ENCODE peak calls at places on chromosomes 7 and 10, in four cellular contexts. A, E, N and H are unnamed samples.
A peak's percentile ranks its signal among the peaks of the same experiment; 100 is the strongest.

GRCh38 chr7:7554647-7555575 is 11.8 kb upstream of the MIOS start:
- DNase-seq in E (no peak), A (no peak), N (no peak), H (no peak)

GRCh38 chr7:5667391-5667790 is 114.1 kb downstream of the RNF216 start:
- DNase-seq in E (no peak), N (no peak), A (no peak), H (no peak)

GRCh38 chr10:132395704-132396494 is 1.1 kb upstream of the PWWP2B start:
- DNase-seq in N (peak; percentile 62), A (peak; percentile 81), E (peak; percentile 37), H (no peak)

GRCh38 chr7:4203786-4204185 is 478.3 kb upstream of the FOXK1 start:
- DNase-seq in E (no peak), N (no peak), A (no peak), H (no peak)

GRCh38 chr7:69630292-69630691 is 32.0 kb downstream of the AUTS2 start:
- DNase-seq in A (no peak), N (no peak), E (no peak), H (no peak)

GRCh38 chr10:120998251-120998650 is 147.1 kb downstream of the WDR11 start:
- DNase-seq in A (no peak), N (no peak), E (no peak), H (no peak)

GRCh38 chr7:78226059-78226658 is 427.6 kb downstream of the PHTF2 start:
- DNase-seq in N (peak; percentile 16), E (peak; percentile 48), A (peak; percentile 86), H (peak; percentile 62)

GRCh38 chr10:109529258-109529657 is 394.1 kb downstream of the XPNPEP1 start:
- DNase-seq in E (no peak), A (no peak), N (no peak), H (no peak)

GRCh38 chr7:79176859-79177477 is 276.5 kb downstream of the MAGI2 start:
- DNase-seq in E (no peak), N (peak; percentile 10), A (no peak), H (peak; percentile 29)

GRCh38 chr10:2214035-2214434 is 476.7 kb upstream of the ADARB2 start:
- DNase-seq in N (no peak), A (no peak), E (no peak), H (no peak)

GRCh38 chr7:138975343-138976104 is 5.7 kb downstream of the KIAA1549 start:
- DNase-seq in E (no peak), A (no peak), N (no peak), H (peak; percentile 32)

GRCh38 chr10:115018185-115018931 is 74.8 kb upstream of the ATRNL1 start:
- DNase-seq in A (no peak), E (no peak), N (no peak), H (no peak)

GRCh38 chr10:44195120-44196007 is 189.5 kb downstream of the CXCL12 start:
- DNase-seq in A (no peak), E (no peak), N (peak; percentile 89), H (no peak)

GRCh38 chr10:44416021-44416758 is 31.3 kb upstream of the CXCL12 start:
- DNase-seq in E (no peak), A (no peak), N (no peak), H (no peak)

GRCh38 chr7:86326847-86327246 is 316.9 kb upstream of the GRM3 start:
- DNase-seq in N (no peak), A (no peak), E (no peak), H (no peak)

GRCh38 chr10:57992321-57993077 is 275.2 kb downstream of the IPMK start:
- DNase-seq in N (no peak), E (no peak), A (peak; percentile 11), H (no peak)

GRCh38 chr10:111600772-111601171 is 523.9 kb downstream of the ADRA2A start:
- DNase-seq in E (no peak), A (peak; percentile 20), N (no peak), H (no peak)

GRCh38 chr10:132470306-132471124 is 67.1 kb upstream of the INPP5A start:
- DNase-seq in E (no peak), A (peak; percentile 3), N (no peak), H (no peak)

GRCh38 chr7:19663816-19664531 is 44.9 kb downstream of the POLR1F start:
- DNase-seq in A (no peak), E (no peak), N (no peak), H (no peak)

GRCh38 chr10:71302874-71303568 is 16.0 kb upstream of the SLC29A3 start:
- DNase-seq in N (peak; percentile 65), E (peak; percentile 67), A (no peak), H (peak; percentile 65)

GRCh38 chr7:44066111-44066460 is 719 bp upstream of the PGAM2 start:
- DNase-seq in E (no peak), A (no peak), N (no peak), H (no peak)

GRCh38 chr7:2870471-2870941 is 26.4 kb upstream of the GNA12 start:
- DNase-seq in E (no peak), A (peak; percentile 57), N (no peak), H (no peak)

GRCh38 chr10:46235705-46236536 is 50.9 kb upstream of the ANTXRL start:
- DNase-seq in A (no peak), N (no peak), E (no peak), H (no peak)

GRCh38 chr10:34008641-34009040 is 674.2 kb upstream of the NRP1 start:
- DNase-seq in A (peak; percentile 50), N (no peak), E (no peak), H (no peak)

GRCh38 chr10:60351191-60351853 is 38.4 kb downstream of the ANK3 start:
- DNase-seq in E (no peak), A (no peak), N (no peak), H (no peak)

GRCh38 chr7:159159731-159160130 is 15.1 kb upstream of the VIPR2 start:
- DNase-seq in N (no peak), E (no peak), A (no peak), H (no peak)

GRCh38 chr7:73577627-73578341 is 595 bp downstream of the TBL2 start:
- DNase-seq in N (peak; percentile 30), E (no peak), A (no peak), H (no peak)

GRCh38 chr10:80203835-80204148 is 1.5 kb downstream of the ANXA11 start:
- DNase-seq in N (no peak), A (no peak), E (no peak), H (no peak)

DNA sequence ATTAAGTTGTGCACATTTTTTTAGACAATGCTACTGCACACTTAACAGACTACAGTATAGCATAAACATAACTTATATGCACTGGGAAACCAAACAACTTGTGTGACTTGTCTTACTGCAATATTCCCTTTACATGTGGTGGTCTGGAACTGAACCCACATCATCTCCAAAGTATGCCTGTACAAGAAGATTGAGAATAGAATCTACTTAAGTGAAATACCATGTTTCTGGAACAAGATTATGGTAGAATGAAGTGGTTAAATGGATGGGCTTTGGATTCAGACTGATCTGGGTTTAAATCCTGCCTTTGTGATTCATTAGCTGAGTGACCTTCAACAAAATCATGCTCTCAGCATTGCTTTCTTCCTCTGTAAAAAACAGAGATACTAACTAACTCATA is 30.7 kb downstream of the CUL2 start:
- DNase-seq in A (no peak), N (no peak), E (no peak), H (no peak)
- TF ChIP-seq ELF4 in A (no peak), N (no peak), E (no peak), H (no peak)

GRCh38 chr7:133313575-133313974 is 60.7 kb downstream of the EXOC4 start:
- DNase-seq in N (no peak), E (no peak), A (no peak), H (no peak)

GRCh38 chr7:133314084-133314483 is 61.2 kb downstream of the EXOC4 start:
- DNase-seq in N (no peak), E (no peak), A (no peak), H (no peak)

GRCh38 chr7:133309333-133309732 is 56.5 kb downstream of the EXOC4 start:
- DNase-seq in N (no peak), E (no peak), A (no peak), H (no peak)

GRCh38 chr7:133315332-133316040 is 62.6 kb downstream of the EXOC4 start:
- DNase-seq in A (no peak), N (no peak), E (no peak), H (no peak)

DNA sequence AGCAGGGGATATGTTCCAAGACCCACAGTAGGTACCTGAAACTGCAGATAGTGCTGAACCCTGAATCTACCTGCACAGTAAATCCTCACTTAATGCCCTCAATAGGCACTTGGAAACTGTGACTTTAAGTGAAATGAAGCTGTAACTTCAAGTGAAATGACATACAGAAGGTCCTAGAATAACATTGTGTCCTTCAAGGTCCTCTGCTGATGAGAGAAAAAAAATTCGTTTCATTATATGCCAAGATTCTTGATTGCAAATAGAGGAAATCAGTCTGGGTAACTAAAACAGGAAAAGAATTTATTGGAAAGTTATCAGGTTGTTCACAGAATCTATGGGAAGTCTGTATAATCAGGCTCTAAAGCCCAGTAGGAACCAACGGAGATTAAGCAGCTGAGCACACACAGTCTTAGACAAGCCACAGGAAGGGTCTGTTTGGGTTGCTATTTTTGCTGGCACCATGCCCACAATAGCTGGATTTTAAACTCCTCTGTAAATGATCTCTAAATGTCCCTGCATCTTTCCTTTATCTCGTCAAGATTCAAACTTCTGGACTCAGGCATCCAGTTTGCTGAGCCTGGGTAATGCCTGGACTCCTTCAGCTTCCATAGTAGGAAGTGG is 57.5 kb downstream of the EXOC4 start:
- DNase-seq in E (no peak), N (peak; percentile 7), A (no peak), H (no peak)
- TF ChIP-seq ELF4 in E (no peak), N (no peak), A (no peak), H (no peak)

DNA sequence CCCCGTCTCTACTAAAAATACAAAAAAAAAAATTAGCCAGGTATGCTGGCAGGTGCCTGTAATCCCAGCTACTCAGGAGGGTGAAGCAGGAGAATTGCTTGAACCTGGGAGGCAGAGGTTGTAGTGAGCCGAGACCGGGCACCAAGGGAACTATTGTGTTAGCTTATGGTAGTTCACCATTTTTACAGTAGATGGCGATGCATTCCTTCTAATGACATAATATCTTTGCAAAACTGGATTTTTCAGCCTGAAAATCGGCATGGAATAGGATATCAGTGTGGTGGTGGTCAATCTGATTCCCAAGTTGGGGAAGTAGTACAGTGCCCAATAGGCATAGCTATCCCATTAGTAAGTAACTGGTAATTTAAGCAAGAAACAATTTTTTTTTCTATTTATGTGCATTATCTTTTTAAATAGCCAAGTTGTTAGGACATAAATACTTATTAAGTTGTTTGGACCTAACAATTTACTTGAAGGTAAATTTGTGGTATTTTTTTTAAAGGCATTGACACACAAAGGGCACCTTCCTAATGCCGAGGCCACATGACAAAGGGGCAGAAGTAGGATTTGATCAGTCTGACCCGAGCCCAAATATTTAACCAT is 17.6 kb upstream of the IMPDH1 start:
- DNase-seq in E (peak; percentile 62), N (peak; percentile 55), A (no peak), H (peak; percentile 61)
- TF ChIP-seq ELF4 in E (no peak), N (no peak), A (no peak), H (no peak)

GRCh38 chr10:74058658-74059057 is 60.7 kb downstream of the VCL start:
- DNase-seq in N (peak; percentile 37), E (peak; percentile 34), A (no peak), H (no peak)
- TF ChIP-seq ELF4 in N (no peak), E (no peak), A (no peak), H (no peak)

GRCh38 chr7:155861480-155861868 is 49.2 kb upstream of the SHH start:
- DNase-seq in A (no peak), N (no peak), E (no peak), H (no peak)
- TF ChIP-seq ELF4 in A (no peak), N (no peak), E (no peak), H (no peak)